ENCODE peak calls at places on chromosomes 13 and 19, in nine cellular contexts. O is kidney glomerular epithelial cell; C is KG1; N is naive thymus-derived CD4-positive, alpha-beta T cell; T is activated CD4-positive, CD25-positive, alpha-beta regulatory T cell; A is T-helper 1 cell; Y is endothelial cell of umbilical vein; I is breast epithelium; P is RWPE1. F is an unnamed sample.
A peak's percentile ranks its signal among the peaks of the same experiment; 100 is the strongest.

GRCh38 chr13:30045916-30046704 is 195.7 kb upstream of the UBL3 start:
- DNase-seq in A (no peak), T (no peak), I (no peak), N (no peak), O (peak; percentile 23), C (no peak), Y (no peak), P (no peak), F (no peak)

GRCh38 chr19:10467104-10467706 is 36.0 kb downstream of the KEAP1 start:
- DNase-seq in I (no peak), A (no peak), Y (no peak), O (no peak), N (no peak), T (no peak), P (no peak), C (no peak), F (no peak)

GRCh38 chr19:16359964-16360363 is 35.3 kb downstream of the KLF2 start:
- DNase-seq in O (no peak), T (no peak), C (no peak), N (peak; percentile 19), P (no peak), Y (no peak), A (no peak), I (no peak), F (no peak)

GRCh38 chr13:71774863-71775262 is 92.1 kb downstream of the DACH1 start:
- DNase-seq in N (no peak), I (no peak), P (no peak), A (no peak), Y (no peak), C (no peak), T (no peak), O (no peak), F (no peak)

GRCh38 chr13:38686635-38687245 is at the start of gene FREM2:
- DNase-seq in P (peak; percentile 53), C (no peak), Y (no peak), I (peak; percentile 31), O (peak; percentile 43), A (no peak), N (no peak), T (no peak), F (no peak)

GRCh38 chr19:582497-583197 is 7.0 kb upstream of the HCN2 start:
- DNase-seq in C (no peak), I (no peak), N (no peak), A (no peak), T (no peak), P (no peak), O (no peak), Y (no peak), F (no peak)

GRCh38 chr13:35789335-35790166 is 313.1 kb upstream of the MAB21L1 start:
- DNase-seq in N (no peak), P (peak; percentile 14), A (no peak), O (peak; percentile 20), I (no peak), T (no peak), Y (peak; percentile 48), C (peak; percentile 2), F (no peak)

GRCh38 chr19:45895519-45895972 is 6.9 kb downstream of the MYPOP start:
- DNase-seq in N (no peak), Y (no peak), O (no peak), T (no peak), A (no peak), C (no peak), P (no peak), I (no peak), F (no peak)

GRCh38 chr13:42355118-42355840 is 83.3 kb downstream of the AKAP11 start:
- DNase-seq in I (no peak), A (no peak), P (no peak), C (no peak), O (no peak), N (peak; percentile 74), Y (no peak), T (no peak), F (peak; percentile 40)

GRCh38 chr19:44164673-44165512 is at the start of gene ZNF226:
- DNase-seq in Y (peak; percentile 98), A (peak; percentile 49), T (peak; percentile 28), C (peak; percentile 94), P (peak; percentile 86), I (peak; percentile 94), O (peak; percentile 100), N (peak; percentile 78), F (peak; percentile 70)

GRCh38 chr19:50794074-50794777 is 4.0 kb downstream of the ACP4 start:
- DNase-seq in C (no peak), Y (no peak), T (no peak), P (no peak), I (no peak), A (no peak), O (no peak), N (no peak), F (no peak)

GRCh38 chr19:55153652-55154264 is 3.8 kb downstream of the TNNI3 start:
- DNase-seq in A (no peak), N (no peak), O (no peak), C (no peak), Y (no peak), P (no peak), I (no peak), T (no peak), F (no peak)

GRCh38 chr19:43625918-43626579 is 6.6 kb upstream of the ZNF428 start:
- DNase-seq in O (no peak), I (no peak), T (no peak), N (peak; percentile 7), Y (no peak), A (no peak), C (no peak), P (peak; percentile 53), F (no peak)

GRCh38 chr13:113877149-113877990 is 13.5 kb upstream of the GAS6 start:
- DNase-seq in O (no peak), N (no peak), Y (no peak), A (no peak), P (no peak), T (no peak), I (no peak), C (no peak), F (no peak)

GRCh38 chr13:49476529-49476928 is 19.2 kb upstream of the PHF11 start:
- DNase-seq in I (no peak), O (no peak), A (no peak), Y (no peak), T (no peak), C (no peak), N (no peak), P (no peak), F (no peak)

GRCh38 chr13:34335662-34336007 is 517.7 kb downstream of the RFC3 start:
- DNase-seq in Y (no peak), C (no peak), A (no peak), I (no peak), O (no peak), N (no peak), T (no peak), P (no peak), F (no peak)

GRCh38 chr19:7968008-7968795 is 24.7 kb upstream of the TIMM44 start:
- DNase-seq in P (no peak), Y (no peak), N (no peak), C (no peak), I (no peak), A (no peak), O (no peak), T (no peak), F (no peak)

GRCh38 chr13:50081899-50082425 is 66.7 kb downstream of the KCNRG start:
- DNase-seq in O (peak; percentile 97), P (peak; percentile 99), C (peak; percentile 94), Y (peak; percentile 100), T (peak; percentile 97), N (peak; percentile 97), I (peak; percentile 98), A (peak; percentile 95), F (peak; percentile 99)

GRCh38 chr13:49439609-49440008 is 4.3 kb downstream of the CAB39L start:
- DNase-seq in P (no peak), T (no peak), I (no peak), C (no peak), N (no peak), Y (no peak), A (no peak), O (no peak), F (no peak)

GRCh38 chr19:35639863-35640262 is 1.7 kb upstream of the ETV2 start:
- DNase-seq in T (no peak), O (no peak), P (no peak), N (no peak), I (no peak), Y (no peak), A (no peak), C (no peak), F (no peak)

GRCh38 chr13:84616864-84617263 is 734.6 kb upstream of the SLITRK1 start:
- DNase-seq in I (no peak), T (no peak), P (no peak), N (no peak), O (no peak), A (no peak), Y (no peak), C (no peak), F (no peak)

GRCh38 chr13:112971288-112971643 is 2.3 kb downstream of the MCF2L start:
- DNase-seq in N (no peak), O (no peak), I (no peak), C (no peak), A (no peak), Y (no peak), P (no peak), T (no peak), F (no peak)

GRCh38 chr19:46296722-46297431 is at the start of gene HIF3A:
- DNase-seq in I (no peak), C (no peak), P (no peak), Y (peak; percentile 64), O (no peak), N (no peak), A (no peak), T (no peak), F (no peak)

GRCh38 chr19:4781851-4782250 is 9.7 kb upstream of the FEM1A start:
- DNase-seq in T (no peak), O (no peak), N (no peak), I (no peak), P (no peak), C (no peak), A (no peak), Y (no peak), F (no peak)

GRCh38 chr13:31885994-31886393 is 145.6 kb upstream of the FRY start:
- DNase-seq in N (no peak), I (no peak), T (no peak), A (no peak), C (no peak), O (no peak), P (no peak), Y (no peak), F (no peak)

F was measured in effector memory CD4-positive, alpha-beta T cell.